ENCODE peak calls at places on chromosomes 7 and 10, in nine cellular contexts. O is heart right ventricle, K is AG09319, X is prostate gland, I is GM12865, H is lower lobe of right lung, J is brain microvascular endothelial cell, Q is Caco-2, F is esophagus muscularis mucosa. Z is an unnamed sample.

GRCh38 chr10:12160664-12161063 is 31.2 kb downstream of the SEC61A2 start:
- DNase-seq in O (no peak), K (no peak), X (no peak), I (no peak), H (no peak), J (no peak), Q (no peak), F (no peak), Z (no peak)

GRCh38 chr7:128103498-128104108 is 72.4 kb upstream of the LRRC4 start:
- DNase-seq in O (peak; percentile 55), K (no peak), X (no peak), I (peak; percentile 66), H (peak; percentile 49), J (no peak), Q (no peak), F (no peak), Z (peak; percentile 70)

GRCh38 chr7:78279035-78279434 is 480.5 kb downstream of the PHTF2 start:
- DNase-seq in O (no peak), K (peak; percentile 18), X (no peak), I (no peak), H (no peak), J (peak; percentile 65), Q (no peak), F (no peak), Z (no peak)

GRCh38 chr10:125691160-125691981 is 8.4 kb upstream of the TEX36 start:
- DNase-seq in O (no peak), K (peak; percentile 67), X (no peak), I (no peak), H (no peak), J (no peak), Q (no peak), F (no peak), Z (no peak)

GRCh38 chr7:84848219-84848973 is 338.5 kb downstream of the SEMA3D start:
- DNase-seq in O (no peak), K (no peak), X (no peak), I (no peak), H (no peak), J (no peak), Q (no peak), F (no peak), Z (no peak)

GRCh38 chr7:151725844-151726770 is 150.8 kb downstream of the PRKAG2 start:
- DNase-seq in O (no peak), K (no peak), X (no peak), I (no peak), H (no peak), J (no peak), Q (no peak), F (no peak), Z (no peak)

GRCh38 chr10:101588879-101589278 is 758 bp downstream of the DPCD start:
- DNase-seq in O (no peak), K (no peak), X (no peak), I (no peak), H (no peak), J (peak; percentile 70), Q (no peak), F (no peak), Z (no peak)

GRCh38 chr7:135102372-135102771 is 45.5 kb upstream of the TMEM140 start:
- DNase-seq in O (no peak), K (no peak), X (no peak), I (peak; percentile 59), H (no peak), J (no peak), Q (no peak), F (no peak), Z (peak; percentile 20)

GRCh38 chr7:103735377-103735776 is 254.1 kb downstream of the RELN start:
- DNase-seq in O (no peak), K (no peak), X (no peak), I (no peak), H (no peak), J (peak; percentile 63), Q (no peak), F (no peak), Z (no peak)

GRCh38 chr10:69089638-69090599 is 2.0 kb downstream of the SRGN start:
- DNase-seq in O (no peak), K (no peak), X (no peak), I (peak; percentile 94), H (no peak), J (peak; percentile 64), Q (no peak), F (no peak), Z (peak; percentile 50)

GRCh38 chr10:84352251-84352842 is 24.0 kb downstream of the CCSER2 start:
- DNase-seq in O (peak; percentile 22), K (no peak), X (peak; percentile 49), I (peak; percentile 66), H (peak; percentile 62), J (peak; percentile 56), Q (peak; percentile 74), F (no peak), Z (peak; percentile 78)

GRCh38 chr10:34081948-34082347 is 733.1 kb downstream of the PARD3 start:
- DNase-seq in O (no peak), K (no peak), X (no peak), I (no peak), H (no peak), J (no peak), Q (peak; percentile 23), F (peak; percentile 37), Z (no peak)

GRCh38 chr7:40525764-40526163 is 391.0 kb downstream of the SUGCT start:
- DNase-seq in O (no peak), K (no peak), X (no peak), I (no peak), H (no peak), J (no peak), Q (no peak), F (no peak), Z (no peak)

GRCh38 chr10:124705021-124705740 is 39.0 kb downstream of the FAM53B start:
- DNase-seq in O (no peak), K (no peak), X (no peak), I (no peak), H (no peak), J (peak; percentile 15), Q (no peak), F (no peak), Z (no peak)

DNA sequence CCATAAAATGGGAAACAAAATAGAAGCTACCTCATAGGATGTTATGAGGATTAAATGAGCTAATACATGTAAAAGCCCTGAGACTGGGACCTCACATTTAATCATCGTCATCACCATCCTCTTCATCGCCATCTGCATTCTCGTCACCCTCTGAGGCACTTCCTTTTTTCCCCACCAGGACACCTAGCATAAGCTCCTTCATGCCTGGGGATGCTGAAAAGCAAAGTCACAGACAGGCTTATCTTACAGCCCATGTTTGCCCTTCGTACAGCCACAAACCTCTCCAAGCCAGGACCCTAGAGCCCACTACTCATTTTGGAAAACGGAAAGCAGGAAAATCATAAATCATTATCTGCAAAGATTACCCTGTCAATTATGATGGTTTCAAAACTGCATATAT is 249.6 kb downstream of the GPAM start:
- DNase-seq in O (no peak), K (no peak), X (no peak), I (no peak), H (no peak), J (no peak), Q (no peak), F (no peak), Z (no peak)
- TF ChIP-seq CTCF in O (no peak), K (no peak), X (no peak), I (no peak), H (no peak), J (no peak), Q (peak; percentile 15), F (no peak), Z (no peak)

GRCh38 chr7:114956702-114957101 is 34.8 kb downstream of the MDFIC start:
- DNase-seq in O (no peak), K (no peak), X (no peak), I (no peak), H (no peak), J (no peak), Q (no peak), F (no peak), Z (no peak)

GRCh38 chr7:114949227-114949626 is 27.3 kb downstream of the MDFIC start:
- DNase-seq in O (no peak), K (no peak), X (no peak), I (no peak), H (no peak), J (no peak), Q (no peak), F (no peak), Z (no peak)

GRCh38 chr7:114952296-114952695 is 30.4 kb downstream of the MDFIC start:
- DNase-seq in O (no peak), K (no peak), X (no peak), I (no peak), H (no peak), J (no peak), Q (no peak), F (no peak), Z (no peak)

GRCh38 chr7:114957434-114957833 is 35.5 kb downstream of the MDFIC start:
- DNase-seq in O (no peak), K (no peak), X (no peak), I (no peak), H (no peak), J (no peak), Q (no peak), F (no peak), Z (no peak)

GRCh38 chr7:114953724-114954123 is 31.8 kb downstream of the MDFIC start:
- DNase-seq in O (no peak), K (no peak), X (no peak), I (no peak), H (no peak), J (no peak), Q (no peak), F (no peak), Z (no peak)
- TF ChIP-seq CTCF in O (no peak), K (no peak), X (no peak), I (no peak), H (no peak), J (peak; percentile 21), Q (no peak), F (no peak), Z (no peak)

GRCh38 chr7:30682131-30683083 is at the start of gene CRHR2:
- DNase-seq in O (peak; percentile 52), K (no peak), X (no peak), I (no peak), H (no peak), J (no peak), Q (no peak), F (no peak), Z (peak; percentile 64)
- TF ChIP-seq CTCF in O (peak; percentile 14), K (no peak), X (no peak), I (no peak), H (peak; percentile 52), J (peak; percentile 54), Q (no peak), F (peak; percentile 43), Z (no peak)

GRCh38 chr10:132938472-132939329 is 3.7 kb downstream of the CFAP46 start:
- DNase-seq in O (no peak), K (no peak), X (no peak), I (no peak), H (peak; percentile 39), J (peak; percentile 2), Q (peak; percentile 83), F (no peak), Z (no peak)

GRCh38 chr10:132941640-132942051 is 724 bp downstream of the CFAP46 start:
- DNase-seq in O (no peak), K (no peak), X (no peak), I (no peak), H (no peak), J (no peak), Q (peak; percentile 36), F (no peak), Z (no peak)

GRCh38 chr10:132940791-132941465 is 1.4 kb downstream of the CFAP46 start:
- DNase-seq in O (no peak), K (no peak), X (no peak), I (peak; percentile 16), H (peak; percentile 39), J (no peak), Q (no peak), F (no peak), Z (no peak)

GRCh38 chr10:132939378-132939955 is 2.9 kb downstream of the CFAP46 start:
- DNase-seq in O (no peak), K (no peak), X (no peak), I (no peak), H (peak; percentile 37), J (no peak), Q (no peak), F (no peak), Z (no peak)

GRCh38 chr10:132939957-132940790 is 2.2 kb downstream of the CFAP46 start:
- DNase-seq in O (no peak), K (peak; percentile 8), X (no peak), I (peak; percentile 50), H (peak; percentile 70), J (peak; percentile 18), Q (peak; percentile 87), F (no peak), Z (peak; percentile 87)
- TF ChIP-seq CTCF in O (peak; percentile 45), K (peak; percentile 88), X (no peak), I (peak; percentile 62), H (peak; percentile 74), J (peak; percentile 89), Q (peak; percentile 99), F (peak; percentile 41), Z (peak; percentile 88)